ENCODE peak calls at places on chromosomes 4 and X, in nine cellular contexts. P is cardiac fibroblast; W is stimulated activated CD8-positive, alpha-beta memory T cell treated with anti-CD3 and anti-CD28 coated beads, Interleukin-7, amount 100 ng/mL, for 24 hours; F is stimulated activated CD4-positive, alpha-beta T cell treated with anti-CD3 and anti-CD28 coated beads, Interleukin-2, amount 100 ng/mL, for 24 hours; D is activated CD8-positive, alpha-beta memory T cell treated with anti-CD3 and anti-CD28 coated beads for 4 hours; K is mesenchymal stem cell; H is NCI-H2081; A is colonic mucosa; J is transverse colon. X is an unnamed sample.

GRCh38 chr4:14317351-14317750 is 684.9 kb upstream of the CPEB2 start:
- DNase-seq in K (no peak), F (no peak), D (no peak), A (no peak), H (no peak), J (no peak), W (no peak), P (no peak), X (no peak)

GRCh38 chrX:8738588-8739189 is 6.8 kb upstream of the ANOS1 start:
- DNase-seq in J (peak; percentile 22), P (peak; percentile 59), A (peak; percentile 38), D (no peak), F (peak; percentile 32), H (peak; percentile 57), W (no peak), K (peak; percentile 29), X (peak; percentile 37)

GRCh38 chr4:150366487-150366999 is 215.4 kb upstream of the MAB21L2 start:
- DNase-seq in W (no peak), J (no peak), P (no peak), H (peak; percentile 62), F (no peak), K (no peak), A (no peak), D (no peak), X (no peak)

GRCh38 chr4:76963136-76963477 is 13.6 kb downstream of the SEPTIN11 start:
- DNase-seq in A (no peak), H (no peak), P (no peak), D (no peak), W (no peak), F (no peak), J (no peak), K (no peak), X (no peak)

GRCh38 chr4:1601852-1602525 is 82.1 kb downstream of the FAM53A start:
- DNase-seq in A (no peak), J (no peak), H (no peak), F (no peak), W (no peak), K (no peak), D (no peak), P (no peak), X (no peak)

GRCh38 chr4:174394915-174395314 is 111.2 kb downstream of the CEP44 start:
- DNase-seq in F (no peak), H (no peak), A (no peak), K (peak; percentile 85), D (no peak), J (no peak), W (no peak), P (no peak), X (peak; percentile 48)

GRCh38 chrX:23770142-23770541 is 12.8 kb upstream of the SAT1 start:
- DNase-seq in D (no peak), K (no peak), H (no peak), J (no peak), A (no peak), P (no peak), F (no peak), W (no peak), X (no peak)

GRCh38 chr4:13533670-13534343 is 10.5 kb downstream of the NKX3-2 start:
- DNase-seq in J (no peak), D (no peak), P (no peak), A (no peak), K (no peak), H (no peak), W (no peak), F (no peak), X (no peak)

GRCh38 chr4:39458505-39459300 is at the start of the genes LIAS and RPL9:
- DNase-seq in W (peak; percentile 85), P (peak; percentile 100), H (peak; percentile 100), D (peak; percentile 88), J (peak; percentile 97), F (peak; percentile 91), K (peak; percentile 99), A (peak; percentile 96), X (peak; percentile 98)

GRCh38 chr4:153465583-153465921 is 608 bp upstream of the TMEM131L start:
- DNase-seq in D (no peak), J (peak; percentile 58), K (peak; percentile 62), H (peak; percentile 68), A (peak; percentile 55), F (peak; percentile 52), P (peak; percentile 65), W (no peak), X (peak; percentile 17)